ENCODE peak calls at places on chromosomes 16 and 17, in five cellular contexts. I, V, O, Z and M are unnamed samples.

GRCh38 chr17:62933986-62934385 is 32.0 kb upstream of the TANC2 start:
- DNase-seq in I (peak; percentile 42), V (no peak), O (peak; percentile 57), Z (no peak), M (no peak)

GRCh38 chr16:56847173-56847948 is 17.6 kb upstream of the SLC12A3 start:
- DNase-seq in I (no peak), V (no peak), O (no peak), Z (no peak), M (no peak)

GRCh38 chr17:43880420-43880991 is 26.8 kb downstream of the MPP2 start:
- DNase-seq in I (peak; percentile 34), V (peak; percentile 71), O (peak; percentile 60), Z (peak; percentile 59), M (peak; percentile 18)

GRCh38 chr16:77807071-77807470 is 18.7 kb downstream of the VAT1L start:
- DNase-seq in I (no peak), V (no peak), O (no peak), Z (no peak), M (no peak)

GRCh38 chr16:75038036-75038959 is 39.5 kb downstream of the ZNRF1 start:
- DNase-seq in I (no peak), V (no peak), O (no peak), Z (no peak), M (no peak)

GRCh38 chr16:21950782-21951521 is 2.2 kb upstream of the UQCRC2 start:
- DNase-seq in I (peak; percentile 43), V (no peak), O (peak; percentile 12), Z (peak; percentile 15), M (peak; percentile 12)

GRCh38 chr16:85460983-85461813 is 151.9 kb upstream of the GSE1 start:
- DNase-seq in I (peak; percentile 70), V (no peak), O (no peak), Z (no peak), M (no peak)

GRCh38 chr17:62876664-62877411 is 68.7 kb upstream of the MARCHF10 start:
- DNase-seq in I (peak; percentile 63), V (no peak), O (no peak), Z (no peak), M (peak; percentile 53)

DNA sequence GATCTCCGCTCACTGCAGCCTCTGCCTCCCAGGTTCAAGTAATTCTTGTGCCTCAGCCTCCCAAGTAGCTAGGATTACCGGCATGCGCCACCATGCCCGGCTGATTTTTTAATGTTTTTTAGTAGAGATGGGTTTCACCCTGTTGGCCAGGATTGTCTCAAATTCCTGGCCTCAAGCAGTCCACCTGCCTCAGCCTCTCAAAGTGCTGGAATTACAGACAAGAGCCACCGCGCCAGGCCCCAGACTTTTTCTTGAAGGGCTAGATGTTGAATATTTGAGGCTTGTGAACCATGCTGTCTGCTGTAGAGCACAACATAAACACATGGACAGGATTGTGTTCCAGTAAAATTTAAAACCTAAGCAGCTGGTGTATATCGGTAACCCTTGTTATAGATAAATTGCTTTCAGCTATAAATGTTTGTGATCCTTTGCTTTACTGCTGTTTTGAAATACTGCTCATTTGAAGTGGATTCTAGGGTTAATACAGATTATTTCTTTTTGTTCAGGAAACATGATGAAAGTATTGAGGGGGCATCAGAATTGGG is 12.4 kb downstream of the WSB1 start:
- DNase-seq in I (no peak), V (no peak), O (no peak), Z (no peak), M (no peak)
- H3K4me1 ChIP-seq in I (no peaks in the 10 kb centered on the region), V (peaks cover 3% of the 10 kb centered on the region), O (no peaks in the 10 kb centered on the region), Z (peaks cover 14% of the 10 kb centered on the region), M (no peaks in the 10 kb centered on the region)

GRCh38 chr17:5128905-5129535 is 13.2 kb downstream of the USP6 start:
- DNase-seq in I (no peak), V (no peak), O (no peak), Z (no peak), M (no peak)

GRCh38 chr17:5131146-5131715 is 15.4 kb downstream of the USP6 start:
- DNase-seq in I (no peak), V (peak; percentile 13), O (no peak), Z (no peak), M (no peak)

GRCh38 chr17:5127910-5128309 is 12.1 kb downstream of the USP6 start:
- DNase-seq in I (no peak), V (no peak), O (no peak), Z (no peak), M (no peak)

GRCh38 chr17:5135726-5136579 is 20.1 kb downstream of the USP6 start:
- DNase-seq in I (no peak), V (peak; percentile 17), O (no peak), Z (no peak), M (no peak)

GRCh38 chr17:5133311-5133710 is 17.5 kb downstream of the USP6 start:
- DNase-seq in I (no peak), V (no peak), O (no peak), Z (no peak), M (no peak)
- H3K4me1 ChIP-seq in I (no peaks in the 10 kb centered on the region), V (no peaks in the 10 kb centered on the region), O (no peaks in the 10 kb centered on the region), Z (no peaks in the 10 kb centered on the region), M (no peaks in the 10 kb centered on the region)

DNA sequence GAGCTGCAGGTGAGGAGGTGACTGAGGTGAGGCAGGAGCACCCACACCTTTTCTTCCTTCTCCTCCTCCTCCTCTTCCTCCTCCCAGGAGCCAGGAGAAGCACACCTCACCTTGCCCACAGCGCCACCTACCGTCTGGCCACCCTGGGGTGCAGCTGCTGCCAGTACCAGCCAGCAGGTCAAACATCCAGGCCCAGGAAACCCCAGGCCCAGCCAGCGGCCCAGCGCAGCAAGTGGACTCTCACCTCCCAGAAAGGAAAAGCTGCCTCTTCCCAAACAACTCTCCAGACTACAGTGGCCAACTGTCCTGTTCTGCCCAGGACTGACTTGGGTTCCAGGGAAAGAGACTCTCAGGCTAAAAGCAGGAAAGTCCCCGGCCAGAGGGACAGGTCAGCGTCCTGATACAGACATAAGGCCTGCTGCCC is 22.7 kb downstream of the PEMT start:
- DNase-seq in I (peak; percentile 66), V (peak; percentile 92), O (peak; percentile 81), Z (peak; percentile 81), M (no peak)
- H3K4me1 ChIP-seq in I (peaks cover 76% of the 10 kb centered on the region), V (peaks cover 61% of the 10 kb centered on the region), O (peaks cover 27% of the 10 kb centered on the region), Z (no peaks in the 10 kb centered on the region), M (no peaks in the 10 kb centered on the region)

DNA sequence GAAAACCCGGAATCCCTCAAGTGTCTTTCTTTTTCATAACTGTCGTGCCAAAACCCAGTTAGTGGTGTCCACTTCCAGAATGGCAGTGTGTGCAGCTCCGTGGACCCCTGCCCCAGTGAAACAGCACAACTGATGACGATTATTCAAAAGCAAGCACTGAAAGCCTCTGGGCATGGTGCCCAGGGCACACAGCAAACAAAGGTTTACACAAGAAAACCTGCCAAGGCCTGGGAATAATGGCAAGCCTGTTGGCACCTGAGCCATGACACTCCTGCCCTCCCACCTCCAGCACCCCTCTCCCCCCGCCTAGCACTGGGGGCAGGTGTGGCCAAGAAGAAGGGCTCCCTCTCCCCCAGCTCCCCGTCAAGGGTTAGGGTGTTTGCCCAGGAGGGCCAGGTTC is 2.8 kb downstream of the PKMYT1 start:
- DNase-seq in I (no peak), V (peak; percentile 90), O (no peak), Z (no peak), M (no peak)
- H3K4me1 ChIP-seq in I (peaks cover 6% of the 10 kb centered on the region), V (peaks cover 27% of the 10 kb centered on the region), O (peaks cover 8% of the 10 kb centered on the region), Z (peaks cover 13% of the 10 kb centered on the region), M (peaks cover 13% of the 10 kb centered on the region)

GRCh38 chr16:16093625-16094332 is 129.5 kb downstream of the ABCC6 start:
- DNase-seq in I (no peak), V (no peak), O (no peak), Z (no peak), M (no peak)
- H3K4me1 ChIP-seq in I (peaks cover 20% of the 10 kb centered on the region), V (peaks cover 7% of the 10 kb centered on the region), O (no peaks in the 10 kb centered on the region), Z (no peaks in the 10 kb centered on the region), M (no peaks in the 10 kb centered on the region)

DNA sequence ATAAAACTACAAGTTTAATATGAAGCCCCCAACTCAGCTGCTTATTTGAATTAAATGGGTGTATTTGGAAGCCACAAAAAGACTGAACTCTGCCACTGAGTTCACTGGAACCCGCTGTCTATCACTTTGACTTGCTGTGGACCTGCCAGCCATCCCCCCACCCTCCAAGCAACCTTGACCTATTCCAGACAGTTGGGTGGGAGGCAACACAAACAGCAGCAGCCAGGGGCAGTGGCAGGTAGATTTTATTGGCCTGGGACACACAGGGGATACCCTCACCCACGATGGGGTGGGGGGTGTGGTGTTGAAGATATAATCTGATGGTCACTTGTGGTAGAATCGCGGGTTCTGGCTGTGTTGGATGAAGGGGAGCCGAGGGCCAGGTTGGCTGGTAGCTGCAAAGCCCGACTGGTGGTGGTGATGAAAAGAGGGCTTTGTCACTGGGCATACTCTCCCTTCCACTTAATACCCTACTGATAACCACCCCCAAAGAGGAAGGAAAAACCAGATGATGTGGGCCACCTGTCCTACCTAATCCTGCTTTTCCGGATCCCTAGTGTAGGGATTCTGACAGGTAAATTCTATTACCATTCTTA is 2.6 kb downstream of the GPS2 start:
- DNase-seq in I (no peak), V (no peak), O (no peak), Z (no peak), M (no peak)
- H3K4me1 ChIP-seq in I (peaks cover 56% of the 10 kb centered on the region), V (peaks cover 64% of the 10 kb centered on the region), O (peaks cover 17% of the 10 kb centered on the region), Z (peaks cover 49% of the 10 kb centered on the region), M (no peaks in the 10 kb centered on the region)

GRCh38 chr17:68599873-68600122 is 1.4 kb downstream of the FAM20A start:
- DNase-seq in I (no peak), V (no peak), O (no peak), Z (no peak), M (no peak)

GRCh38 chr17:68599091-68599872 is 1.9 kb downstream of the FAM20A start:
- DNase-seq in I (no peak), V (no peak), O (no peak), Z (no peak), M (no peak)

GRCh38 chr17:68598545-68598961 is 2.6 kb downstream of the FAM20A start:
- DNase-seq in I (no peak), V (no peak), O (no peak), Z (no peak), M (no peak)

GRCh38 chr17:68596411-68596945 is 4.7 kb downstream of the FAM20A start:
- DNase-seq in I (no peak), V (no peak), O (no peak), Z (no peak), M (no peak)

DNA sequence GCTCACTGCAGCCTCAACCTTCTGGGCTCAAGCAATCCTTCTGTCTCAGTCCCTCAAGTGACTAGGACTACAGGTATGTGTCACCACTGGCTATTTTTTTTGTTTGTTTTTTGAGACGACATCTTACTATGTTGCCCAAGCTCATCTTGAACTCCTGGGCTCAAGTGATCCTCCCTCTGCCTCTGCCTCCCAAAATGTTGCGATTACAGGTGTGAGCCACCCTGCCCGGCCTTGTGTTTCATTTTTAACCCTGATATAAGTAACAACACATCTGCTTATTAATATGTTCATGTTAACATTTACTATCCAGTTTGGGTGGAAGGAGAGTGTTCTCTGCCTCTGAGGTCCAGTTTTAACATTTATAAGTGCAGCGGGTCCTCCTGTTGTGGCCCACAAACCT is 3.1 kb downstream of the FAM20A start:
- DNase-seq in I (no peak), V (no peak), O (no peak), Z (no peak), M (no peak)
- H3K4me1 ChIP-seq in I (peaks cover 66% of the 10 kb centered on the region), V (peaks cover 35% of the 10 kb centered on the region), O (peaks cover 14% of the 10 kb centered on the region), Z (no peaks in the 10 kb centered on the region), M (peaks cover 5% of the 10 kb centered on the region)

GRCh38 chr16:5442986-5443385 is 345.4 kb upstream of the EEF2KMT start:
- DNase-seq in I (no peak), V (no peak), O (no peak), Z (no peak), M (no peak)

GRCh38 chr16:5438591-5438990 is 341.0 kb upstream of the EEF2KMT start:
- DNase-seq in I (no peak), V (no peak), O (no peak), Z (no peak), M (no peak)

GRCh38 chr16:5446623-5447240 is 349.1 kb upstream of the EEF2KMT start:
- DNase-seq in I (no peak), V (no peak), O (no peak), Z (no peak), M (no peak)

GRCh38 chr16:5444181-5444580 is 346.6 kb upstream of the EEF2KMT start:
- DNase-seq in I (no peak), V (no peak), O (no peak), Z (no peak), M (no peak)

GRCh38 chr16:5442054-5442453 is 344.5 kb upstream of the EEF2KMT start:
- DNase-seq in I (no peak), V (no peak), O (no peak), Z (no peak), M (no peak)
- H3K4me1 ChIP-seq in I (no peaks in the 10 kb centered on the region), V (no peaks in the 10 kb centered on the region), O (no peaks in the 10 kb centered on the region), Z (no peaks in the 10 kb centered on the region), M (no peaks in the 10 kb centered on the region)